ENCODE peak calls at places on chromosomes 4 and X, in ten cellular contexts. T, A, X, C, Z, K, E, R, P and F are unnamed samples. For H3K4me1, the result is how much of the 10 kb centered on the place peaks cover.

GRCh38 chr4:42123071-42123644 is 29.3 kb downstream of the BEND4 start:
- DNase-seq in E (no peak), A (no peak), C (no peak), Z (no peak), X (no peak), K (no peak), R (no peak), T (no peak), P (no peak), F (no peak)

GRCh38 chr4:86130160-86130933 is 229.5 kb downstream of the MAPK10 start:
- DNase-seq in C (no peak), Z (no peak), X (no peak), K (no peak), E (no peak), R (no peak), A (no peak), T (no peak), P (no peak), F (no peak)

GRCh38 chr4:57109847-57110634 is at the start of gene IGFBP7:
- DNase-seq in A (peak), T (peak), P (peak), Z (no peak), K (peak), C (peak), E (peak), R (no peak), X (no peak), F (peak)

GRCh38 chr4:20272411-20272872 is 20.7 kb downstream of the SLIT2 start:
- DNase-seq in Z (no peak), T (no peak), A (no peak), C (no peak), E (no peak), X (no peak), P (no peak), R (no peak), K (no peak), F (no peak)

GRCh38 chrX:155767101-155767878 is 113.9 kb upstream of the VAMP7 start:
- DNase-seq in X (peak), Z (peak), A (peak), C (peak), R (peak), P (peak), T (peak), E (peak), K (peak), F (peak)

GRCh38 chrX:14946721-14947120 is 73.5 kb downstream of the MOSPD2 start:
- DNase-seq in C (no peak), P (no peak), Z (no peak), R (no peak), E (no peak), K (no peak), A (no peak), T (no peak), X (no peak), F (no peak)

GRCh38 chr4:110637408-110638131 is 14.7 kb upstream of the PITX2 start:
- DNase-seq in T (peak), E (no peak), X (no peak), C (peak), P (no peak), K (no peak), R (no peak), Z (no peak), A (peak), F (no peak)

GRCh38 chr4:52873861-52874343 is 11.8 kb downstream of the RASL11B start:
- DNase-seq in K (no peak), X (no peak), E (peak), R (no peak), Z (no peak), C (no peak), P (no peak), A (peak), T (peak), F (no peak)

GRCh38 chr4:108155373-108155772 is 13.4 kb downstream of the LEF1 start:
- DNase-seq in Z (no peak), C (peak), K (no peak), E (no peak), P (no peak), T (peak), A (peak), X (no peak), R (no peak), F (no peak)

GRCh38 chr4:4333265-4333706 is 43.2 kb downstream of the ZBTB49 start:
- DNase-seq in T (no peak), R (no peak), C (peak), P (peak), K (no peak), X (no peak), Z (no peak), A (no peak), E (peak), F (peak)

GRCh38 chr4:107721436-107722090 is 1.5 kb upstream of the PAPSS1 start:
- DNase-seq in K (no peak), T (peak), A (peak), P (no peak), X (no peak), R (no peak), Z (no peak), E (no peak), C (peak), F (peak)

GRCh38 chr4:134650461-134650860 is 448.9 kb upstream of the PABPC4L start:
- DNase-seq in T (no peak), X (no peak), E (no peak), P (no peak), K (no peak), C (no peak), Z (no peak), A (no peak), R (no peak), F (no peak)

GRCh38 chrX:67614414-67614813 is 70.6 kb downstream of the AR start:
- DNase-seq in T (no peak), R (no peak), C (no peak), K (no peak), X (peak), A (no peak), E (peak), Z (no peak), P (no peak), F (no peak)

GRCh38 chr4:137534516-137534915 is 2.2 kb upstream of the PCDH18 start:
- DNase-seq in A (no peak), K (no peak), E (peak), C (no peak), R (no peak), Z (no peak), X (no peak), T (no peak), P (no peak), F (no peak)

GRCh38 chr4:145735777-145736176 is 55.8 kb downstream of the C4orf51 start:
- DNase-seq in X (no peak), Z (no peak), T (no peak), P (no peak), A (no peak), C (no peak), R (no peak), E (no peak), K (no peak), F (no peak)

GRCh38 chr4:110287130-110287529 is 88.7 kb upstream of the ELOVL6 start:
- DNase-seq in X (peak), K (no peak), Z (no peak), C (no peak), R (no peak), T (no peak), A (no peak), E (peak), P (no peak), F (no peak)

GRCh38 chr4:158760866-158761265 is 8.0 kb upstream of the FNIP2 start:
- DNase-seq in Z (no peak), T (no peak), E (no peak), C (no peak), A (no peak), X (no peak), K (no peak), R (no peak), P (no peak), F (no peak)

GRCh38 chrX:41332408-41332987 is 1.5 kb upstream of the DDX3X start:
- DNase-seq in P (peak), E (no peak), Z (no peak), T (no peak), A (no peak), K (peak), R (no peak), X (no peak), C (peak), F (no peak)

GRCh38 chr4:117660668-117661067 is 373.6 kb upstream of the NDST3 start:
- DNase-seq in X (no peak), Z (no peak), C (no peak), P (no peak), T (no peak), R (no peak), A (no peak), E (no peak), K (no peak), F (no peak)
- TF ChIP-seq CTCF in X (no peak), Z (no peak), C (no peak), P (no peak), T (no peak), R (no peak), A (no peak), E (no peak), K (no peak), F (no peak)

DNA sequence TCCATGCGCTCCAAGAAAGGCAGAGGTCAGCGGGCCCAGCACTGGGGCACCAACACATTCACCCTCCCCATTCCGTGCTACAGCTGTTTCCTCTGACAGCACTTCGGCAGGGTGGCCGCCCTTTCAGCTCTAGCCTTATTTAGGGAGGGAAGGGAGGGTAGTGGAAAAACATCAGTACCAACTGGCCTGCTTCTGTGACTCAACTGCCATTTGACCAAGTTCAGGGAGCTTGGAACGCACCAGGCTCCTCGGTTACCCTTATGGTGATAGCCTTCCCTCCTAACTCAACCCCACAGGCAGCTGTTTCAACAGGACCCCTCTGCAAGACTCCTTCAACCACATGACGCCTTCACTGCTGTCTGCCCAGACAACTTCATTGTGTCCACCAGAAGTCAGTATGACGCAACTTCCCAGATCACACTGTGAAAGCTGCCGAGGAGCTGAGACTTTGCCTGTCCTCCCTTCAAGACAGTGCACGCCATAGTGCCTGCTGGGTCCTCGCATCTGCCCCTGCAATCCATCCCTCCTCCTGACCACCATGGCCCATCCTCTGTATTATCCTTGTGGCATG is 132.2 kb downstream of the AFAP1 start:
- DNase-seq in X (no peak), E (peak), K (no peak), C (no peak), R (no peak), Z (no peak), P (no peak), T (no peak), A (no peak), F (peak)
- H3K27ac ChIP-seq in X (no peak), E (no peak), K (peak), C (peak), R (peak), Z (peak), P (peak), T (peak), A (no peak), F (peak)

GRCh38 chrX:72272868-72273267 is 4.2 kb downstream of the RPS4X start:
- DNase-seq in X (peak), T (no peak), Z (no peak), E (no peak), R (no peak), P (no peak), C (no peak), A (no peak), K (no peak), F (no peak)

GRCh38 chrX:72270316-72270866 is 6.7 kb downstream of the RPS4X start:
- DNase-seq in T (no peak), A (no peak), R (no peak), C (no peak), K (no peak), X (no peak), E (no peak), P (no peak), Z (no peak), F (no peak)

GRCh38 chrX:72269671-72270251 is 7.3 kb downstream of the RPS4X start:
- DNase-seq in C (no peak), T (no peak), K (no peak), E (peak), A (no peak), X (no peak), R (no peak), P (no peak), Z (no peak), F (no peak)

GRCh38 chrX:72271812-72272211 is 5.2 kb downstream of the RPS4X start:
- DNase-seq in A (no peak), R (no peak), K (no peak), P (no peak), E (no peak), Z (no peak), C (no peak), X (no peak), T (no peak), F (no peak)

DNA sequence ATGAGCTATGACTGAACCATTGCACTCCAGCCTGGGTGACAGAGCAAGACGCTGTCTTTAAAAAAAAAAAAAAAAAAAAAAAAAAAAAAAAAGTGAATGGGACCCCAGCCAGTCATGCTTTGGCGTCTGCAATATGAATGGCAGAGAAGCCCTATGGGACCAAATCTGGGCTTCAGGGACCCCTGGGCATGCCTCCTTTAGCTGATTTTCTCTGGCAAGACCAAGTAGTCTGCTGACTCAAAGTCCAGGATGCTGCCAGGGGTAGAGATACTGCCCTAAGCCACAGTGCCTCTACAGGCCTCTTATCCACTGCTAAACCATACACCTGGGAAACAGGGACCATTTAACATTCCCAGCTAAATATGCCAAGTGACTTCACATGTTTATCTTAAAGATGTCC is 6.0 kb downstream of the RPS4X start:
- DNase-seq in E (no peak), T (no peak), R (no peak), C (no peak), P (no peak), Z (no peak), A (no peak), K (no peak), X (no peak), F (no peak)
- H3K4me1 ChIP-seq in E (under half), T (under half), R (under half), C (under half), P (under half), Z (half or more), A (under half), K (under half), X (half or more), F (under half)

DNA sequence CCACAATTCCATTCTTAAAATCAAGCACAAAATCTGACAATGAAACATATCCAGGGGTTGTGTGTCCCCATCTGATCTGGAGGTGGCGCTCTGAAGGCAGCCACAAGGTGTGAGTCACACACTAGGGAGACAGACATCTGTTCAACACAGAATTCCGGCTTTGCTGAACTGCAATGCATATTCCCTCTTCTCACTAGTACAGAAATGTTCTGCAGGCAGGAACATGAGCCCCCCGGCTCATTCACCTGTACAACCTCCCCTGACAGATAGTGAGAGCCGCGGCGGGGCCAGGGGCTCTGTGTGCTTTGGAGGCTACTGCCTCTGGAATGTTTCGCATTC is 41.9 kb downstream of the WDR1 start:
- DNase-seq in T (peak), R (no peak), Z (peak), K (no peak), P (no peak), X (no peak), E (peak), C (no peak), A (peak), F (no peak)
- TF ChIP-seq CTCF in T (peak), R (no peak), Z (peak), K (no peak), P (peak), X (peak), E (peak), C (peak), A (peak), F (peak)

GRCh38 chr4:138870739-138871633 is 144.6 kb upstream of the NOCT start:
- DNase-seq in T (peak), X (peak), C (peak), K (peak), R (peak), A (peak), E (peak), P (no peak), Z (peak), F (no peak)

GRCh38 chr4:138875886-138876608 is 139.5 kb upstream of the NOCT start:
- DNase-seq in K (no peak), P (no peak), T (no peak), A (no peak), C (no peak), E (peak), X (peak), Z (no peak), R (no peak), F (no peak)
- H3K27ac ChIP-seq in K (no peak), P (no peak), T (no peak), A (no peak), C (no peak), E (no peak), X (no peak), Z (peak), R (no peak), F (no peak)

GRCh38 chr4:7898385-7898784 is 41.3 kb downstream of the AFAP1 start:
- DNase-seq in R (no peak), T (no peak), A (no peak), E (no peak), P (no peak), C (no peak), K (no peak), X (no peak), Z (no peak), F (no peak)

GRCh38 chr4:7902101-7902553 is 37.5 kb downstream of the AFAP1 start:
- DNase-seq in K (no peak), A (peak), C (no peak), R (no peak), Z (no peak), X (no peak), P (no peak), T (no peak), E (no peak), F (no peak)

GRCh38 chr4:7899184-7899583 is 40.5 kb downstream of the AFAP1 start:
- DNase-seq in X (no peak), Z (no peak), A (no peak), T (no peak), R (no peak), P (no peak), E (no peak), K (no peak), C (no peak), F (no peak)

GRCh38 chr4:7901274-7901845 is 38.3 kb downstream of the AFAP1 start:
- DNase-seq in R (no peak), C (no peak), A (peak), P (no peak), T (no peak), X (no peak), K (no peak), Z (no peak), E (no peak), F (no peak)

DNA sequence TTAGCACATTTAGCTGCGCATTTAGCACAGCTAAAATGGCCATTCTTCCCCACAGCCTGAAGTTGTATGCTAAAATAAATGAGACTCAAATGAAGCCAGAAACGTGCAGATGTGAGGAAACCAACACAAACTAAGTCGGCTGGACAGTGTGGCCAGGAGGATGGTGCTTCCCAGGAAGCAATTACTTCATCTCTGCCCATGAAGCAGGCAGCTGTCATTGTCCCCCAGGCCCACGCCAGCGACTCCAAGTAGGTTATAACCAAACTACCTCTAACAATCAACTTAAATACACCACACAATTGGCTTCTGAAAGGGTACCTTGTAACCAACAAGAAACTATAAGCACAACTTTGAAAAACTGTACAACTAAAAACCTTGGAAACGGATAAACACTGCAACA is 39.3 kb downstream of the AFAP1 start:
- DNase-seq in A (no peak), T (no peak), E (peak), Z (no peak), X (no peak), C (no peak), K (no peak), P (no peak), R (no peak), F (no peak)
- H3K4me1 ChIP-seq in A (under half), T (under half), E (half or more), Z (half or more), X (under half), C (under half), K (under half), P (under half), R (half or more), F (under half)